ENCODE peak calls at places on chromosome 17, in six cellular contexts. Q is kidney epithelial cell; G is heart left ventricle; M is neural progenitor cell; H is left ventricle myocardium inferior; X is CD8-positive, alpha-beta T cell. F is an unnamed sample. For H3K36me3, the result is how much of the 10 kb centered on the place peaks cover.

GRCh38 chr17:6430769-6431168 is 4.2 kb downstream of the AIPL1 start:
- DNase-seq in G (no peak), M (no peak), Q (no peak), X (no peak), H (no peak), F (no peak)

GRCh38 chr17:7716901-7717755 is at the start of gene DNAH2:
- DNase-seq in Q (peak), X (peak), G (peak), H (peak), M (peak), F (peak)

GRCh38 chr17:82957469-82957795 is 117.6 kb upstream of the ZNF750 start:
- DNase-seq in G (no peak), M (no peak), H (no peak), Q (no peak), X (no peak), F (no peak)

GRCh38 chr17:60330731-60331130 is 61.2 kb downstream of the USP32 start:
- DNase-seq in X (no peak), H (no peak), M (no peak), G (no peak), Q (no peak), F (no peak)

GRCh38 chr17:58534331-58534730 is 19.9 kb upstream of the MTMR4 start:
- DNase-seq in M (no peak), Q (no peak), H (no peak), G (no peak), X (no peak), F (no peak)

GRCh38 chr17:15398736-15399331 is 57.4 kb upstream of the TEKT3 start:
- DNase-seq in X (no peak), M (no peak), H (no peak), Q (no peak), G (no peak), F (no peak)

GRCh38 chr17:28396635-28397239 is 9.3 kb downstream of the SLC46A1 start:
- DNase-seq in H (no peak), M (no peak), Q (no peak), G (no peak), X (no peak), F (no peak)

GRCh38 chr17:68456529-68457167 is 648 bp downstream of the WIPI1 start:
- DNase-seq in X (no peak), Q (peak), M (peak), H (peak), G (peak), F (peak)

GRCh38 chr17:73874008-73874407 is 229.8 kb upstream of the SDK2 start:
- DNase-seq in H (no peak), Q (no peak), M (no peak), X (no peak), G (no peak), F (no peak)

GRCh38 chr17:76000016-76000754 is 470 bp upstream of the CDK3 start:
- DNase-seq in M (peak), H (no peak), G (no peak), Q (no peak), X (peak), F (no peak)

GRCh38 chr17:1029196-1029911 is 32.4 kb downstream of the TIMM22 start:
- DNase-seq in H (peak), G (peak), X (no peak), M (no peak), Q (peak), F (no peak)

GRCh38 chr17:52297230-52298010 is 138.9 kb upstream of the CA10 start:
- DNase-seq in Q (no peak), M (peak), X (no peak), H (no peak), G (no peak), F (no peak)
- TF ChIP-seq CTCF in Q (peak), M (peak), X (no peak), H (no peak), G (no peak), F (no peak)

DNA sequence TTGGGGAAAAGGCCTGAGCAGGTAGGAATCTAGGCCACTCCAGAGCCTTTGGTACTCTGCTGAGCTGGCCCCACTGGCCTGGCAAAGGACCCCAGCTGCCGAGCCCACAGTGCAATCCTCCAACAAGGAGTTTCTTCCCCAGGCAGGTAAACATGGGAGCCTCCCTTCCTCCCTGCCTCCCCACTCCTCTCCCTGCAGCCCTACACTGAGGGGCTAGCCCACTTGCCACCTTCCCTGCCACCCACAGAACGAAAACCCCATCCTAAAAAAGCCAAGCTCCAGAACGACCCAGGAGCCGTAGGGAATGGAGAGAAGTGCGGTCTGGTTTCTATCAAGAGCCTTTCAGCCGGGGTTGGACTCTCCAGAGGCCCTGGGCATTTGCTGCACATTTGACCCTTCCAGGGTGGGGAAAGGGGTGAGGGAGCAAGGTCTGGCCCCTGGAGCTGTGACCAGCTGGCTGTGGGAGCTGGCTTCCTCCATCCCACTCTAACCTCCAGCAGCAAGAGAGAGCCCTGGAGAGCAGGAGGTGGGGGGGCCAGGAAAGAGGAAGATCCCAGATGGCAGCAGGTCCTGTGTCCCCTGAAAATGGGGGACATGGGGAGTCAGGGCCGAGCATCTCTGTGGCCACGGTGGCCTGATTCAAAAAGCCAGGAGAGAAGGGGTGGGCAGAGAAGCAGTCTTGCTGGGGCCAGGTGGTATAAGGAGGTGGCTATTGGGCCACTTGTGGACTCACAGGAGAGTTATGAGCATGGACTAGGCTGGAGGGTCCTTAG is 1.3 kb downstream of the HID1 start:
- DNase-seq in M (no peak), Q (no peak), G (no peak), H (no peak), X (no peak), F (no peak)
- H3K4me3 ChIP-seq in M (peak), Q (peak), G (peak), H (peak), X (no peak), F (no peak)

DNA sequence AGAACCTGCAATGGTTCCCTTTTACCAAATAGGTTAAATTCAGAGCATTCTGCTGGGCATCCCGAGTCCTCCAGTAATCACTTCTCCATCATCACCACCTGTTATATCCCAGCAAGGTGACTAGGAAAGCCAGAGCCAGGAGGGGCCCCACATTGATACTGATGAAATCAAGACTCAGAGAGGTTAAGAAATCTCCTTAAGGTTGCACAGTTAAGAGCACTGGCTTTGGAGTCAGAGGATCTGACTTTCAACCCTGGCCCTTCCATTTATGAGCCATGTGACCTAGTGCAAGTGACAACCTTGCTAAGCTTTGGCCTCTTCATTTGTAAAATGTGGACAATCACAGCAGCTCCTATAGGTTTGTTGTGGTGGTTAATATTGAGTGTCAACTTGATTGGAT is 194.1 kb upstream of the ASIC2 start:
- DNase-seq in H (no peak), Q (no peak), G (no peak), M (no peak), X (no peak), F (no peak)
- H3K36me3 ChIP-seq in H (under half), Q (under half), G (under half), M (under half), X (under half), F (under half)

GRCh38 chr17:21524211-21524591 is 148.0 kb downstream of the KCNJ12 start:
- DNase-seq in M (no peak), H (no peak), G (no peak), X (no peak), Q (no peak), F (no peak)

GRCh38 chr17:21528031-21528684 is 152.0 kb downstream of the KCNJ12 start:
- DNase-seq in M (no peak), G (no peak), H (no peak), X (no peak), Q (no peak), F (no peak)

GRCh38 chr17:21523482-21524210 is 147.5 kb downstream of the KCNJ12 start:
- DNase-seq in H (no peak), Q (no peak), M (no peak), G (no peak), X (no peak), F (no peak)

GRCh38 chr17:21522755-21523154 is 146.6 kb downstream of the KCNJ12 start:
- DNase-seq in X (no peak), M (no peak), Q (no peak), H (no peak), G (no peak), F (no peak)

DNA sequence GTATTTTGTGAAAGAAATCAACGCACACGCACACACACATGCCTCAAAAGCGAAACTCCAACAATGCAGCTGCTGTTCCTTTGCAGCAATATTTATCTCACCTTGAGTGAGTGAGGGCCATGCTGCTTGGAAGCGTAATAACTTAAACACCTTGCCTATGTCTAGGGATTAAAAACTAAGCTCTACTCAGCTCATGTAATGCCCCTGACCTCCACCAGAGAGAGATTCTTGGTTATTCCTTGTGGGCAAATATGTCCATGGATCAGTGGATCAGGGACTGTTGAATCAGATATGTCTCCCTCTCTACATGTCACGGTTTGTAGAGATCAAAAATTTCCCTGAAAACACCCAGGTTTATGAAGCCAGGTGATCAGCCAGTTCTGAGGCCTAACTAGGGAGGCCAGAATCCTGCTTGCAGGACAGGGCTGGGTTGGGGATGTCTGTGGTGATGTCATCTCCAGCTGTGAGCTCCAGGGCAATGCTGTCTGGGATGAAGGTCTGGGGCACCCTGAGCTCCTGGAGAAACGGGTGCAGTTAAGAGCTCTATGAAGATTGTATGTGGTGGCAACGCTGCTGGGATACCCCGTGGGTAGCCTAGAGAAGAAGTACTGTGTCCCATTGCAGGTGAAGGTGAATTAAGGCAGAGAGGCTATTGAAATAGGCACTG is 149.4 kb downstream of the KCNJ12 start:
- DNase-seq in G (no peak), X (no peak), H (no peak), Q (no peak), M (no peak), F (no peak)
- TF ChIP-seq CTCF in G (no peak), X (no peak), H (no peak), Q (no peak), M (no peak), F (no peak)

GRCh38 chr17:77331161-77331864 is 190.5 kb downstream of the SEC14L1 start:
- DNase-seq in X (peak), Q (peak), G (peak), H (peak), M (peak), F (no peak)

GRCh38 chr17:77330602-77331081 is 189.9 kb downstream of the SEC14L1 start:
- DNase-seq in M (no peak), G (peak), Q (no peak), H (no peak), X (no peak), F (no peak)

GRCh38 chr17:77332981-77333685 is 192.4 kb downstream of the SEC14L1 start:
- DNase-seq in M (no peak), X (peak), H (no peak), Q (no peak), G (peak), F (peak)

GRCh38 chr17:77329741-77330531 is 189.2 kb downstream of the SEC14L1 start:
- DNase-seq in M (no peak), G (peak), H (no peak), X (no peak), Q (no peak), F (no peak)

DNA sequence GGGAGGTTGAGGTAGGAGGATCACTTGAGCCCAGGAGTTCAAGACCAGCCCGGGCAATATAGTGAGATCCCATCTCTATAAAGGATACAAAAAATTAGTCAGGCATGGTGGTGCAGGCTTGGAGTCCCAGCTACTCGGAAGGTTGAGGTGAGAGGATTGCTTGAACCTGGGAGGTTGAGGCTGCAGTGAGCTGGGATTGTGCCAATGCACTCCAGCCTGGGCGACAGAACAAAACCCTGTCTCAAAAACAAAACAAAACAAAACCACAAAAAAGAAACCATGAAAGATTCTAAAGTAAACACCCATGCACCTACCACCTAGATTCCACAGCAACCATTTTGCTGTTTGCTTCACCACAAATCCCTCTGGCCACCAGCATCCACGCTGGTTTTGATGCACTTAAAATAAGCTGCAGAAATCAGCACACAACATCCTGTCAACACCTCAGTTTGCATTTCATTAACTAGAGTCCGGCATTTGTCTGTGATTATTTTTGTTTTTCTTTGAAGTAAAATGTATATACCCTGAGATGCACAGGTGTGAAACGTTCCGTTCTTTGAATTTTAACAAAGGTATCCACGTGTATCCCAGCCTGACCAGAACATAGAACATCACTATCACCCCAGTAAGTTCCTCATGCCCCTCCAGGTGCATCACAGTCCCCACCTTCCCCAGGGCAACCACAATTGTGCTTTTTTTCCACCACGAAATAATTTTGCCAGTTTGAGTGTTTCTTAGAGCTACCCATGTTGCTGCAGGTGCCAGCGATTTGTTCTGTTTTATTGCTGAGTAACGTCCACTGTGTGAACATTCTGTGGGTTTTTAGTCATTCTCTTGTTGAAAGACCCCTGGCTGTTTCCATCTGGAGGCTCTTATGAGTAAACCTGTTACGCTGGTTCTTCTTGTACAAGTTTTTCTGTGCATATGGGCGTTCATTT is 191.5 kb downstream of the SEC14L1 start:
- DNase-seq in X (peak), H (no peak), M (no peak), Q (no peak), G (peak), F (no peak)
- H3K4me3 ChIP-seq in X (peak), H (peak), M (no peak), Q (no peak), G (no peak), F (no peak)